ENCODE peak calls at places on chromosomes 7 and 10, in five cellular contexts. One of them, this sample, is unnamed.

GRCh38 chr7:134752006-134752760 is 27.3 kb upstream of the CALD1 start:
- DNase-seq in A549: no peak
- DNase-seq in K562: no peak
- DNase-seq in HepG2: no peak
- DNase-seq in GM12878: no peak
- DNase-seq in this sample: no peak

GRCh38 chr10:102642553-102643345 is 1.5 kb upstream of the TRIM8 start:
- DNase-seq in K562: no peak
- DNase-seq in GM12878: no peak
- DNase-seq in A549: peak; percentile 47
- DNase-seq in HepG2: peak; percentile 50
- DNase-seq in this sample: peak; percentile 52

GRCh38 chr10:59550061-59550460 is 159.6 kb downstream of the SLC16A9 start:
- DNase-seq in A549: no peak
- DNase-seq in HepG2: no peak
- DNase-seq in GM12878: no peak
- DNase-seq in K562: no peak
- DNase-seq in this sample: no peak

GRCh38 chr7:71574153-71574894 is 442.4 kb downstream of the GALNT17 start:
- DNase-seq in GM12878: no peak
- DNase-seq in A549: no peak
- DNase-seq in HepG2: no peak
- DNase-seq in K562: no peak
- DNase-seq in this sample: peak; percentile 45

GRCh38 chr10:8054498-8055407 is at the start of gene GATA3:
- DNase-seq in HepG2: no peak
- DNase-seq in A549: peak; percentile 86
- DNase-seq in GM12878: no peak
- DNase-seq in K562: peak; percentile 22
- DNase-seq in this sample: peak; percentile 71

GRCh38 chr7:76121044-76121443 is 73.1 kb downstream of the MDH2 start:
- DNase-seq in A549: no peak
- DNase-seq in HepG2: peak; percentile 54
- DNase-seq in K562: no peak
- DNase-seq in GM12878: no peak
- DNase-seq in this sample: no peak

GRCh38 chr10:92688927-92689662 is 660 bp upstream of the HHEX start:
- DNase-seq in GM12878: no peak
- DNase-seq in HepG2: peak; percentile 55
- DNase-seq in A549: peak; percentile 61
- DNase-seq in K562: peak; percentile 55
- DNase-seq in this sample: peak; percentile 55

GRCh38 chr7:116271161-116271979 is 61.0 kb downstream of the TES start:
- DNase-seq in HepG2: no peak
- DNase-seq in K562: no peak
- DNase-seq in GM12878: no peak
- DNase-seq in A549: peak; percentile 36
- DNase-seq in this sample: no peak

GRCh38 chr7:121097577-121097976 is 109.1 kb downstream of the CPED1 start:
- DNase-seq in A549: no peak
- DNase-seq in HepG2: no peak
- DNase-seq in GM12878: no peak
- DNase-seq in K562: no peak
- DNase-seq in this sample: no peak

GRCh38 chr10:131907679-131908078 is 6.9 kb downstream of the PPP2R2D start:
- DNase-seq in K562: no peak
- DNase-seq in HepG2: no peak
- DNase-seq in A549: no peak
- DNase-seq in GM12878: no peak
- DNase-seq in this sample: no peak

GRCh38 chr7:44391746-44392617 is 66.6 kb upstream of the CAMK2B start:
- DNase-seq in HepG2: no peak
- DNase-seq in K562: no peak
- DNase-seq in A549: no peak
- DNase-seq in GM12878: no peak
- DNase-seq in this sample: no peak
- TF ChIP-seq ESRRA in HepG2: no peak
- TF ChIP-seq ESRRA in K562: no peak
- TF ChIP-seq ESRRA in A549: no peak
- TF ChIP-seq ESRRA in GM12878: no peak
- TF ChIP-seq ESRRA in this sample: no peak

GRCh38 chr10:14481014-14481413 is 150.3 kb upstream of the FRMD4A start:
- DNase-seq in GM12878: no peak
- DNase-seq in HepG2: no peak
- DNase-seq in A549: no peak
- DNase-seq in K562: no peak
- DNase-seq in this sample: no peak
- TF ChIP-seq ESRRA in GM12878: no peak
- TF ChIP-seq ESRRA in HepG2: no peak
- TF ChIP-seq ESRRA in A549: no peak
- TF ChIP-seq ESRRA in K562: no peak
- TF ChIP-seq ESRRA in this sample: no peak

GRCh38 chr10:79436850-79437103 is 8.6 kb downstream of the ZCCHC24 start:
- DNase-seq in GM12878: no peak
- DNase-seq in HepG2: no peak
- DNase-seq in K562: no peak
- DNase-seq in A549: no peak
- DNase-seq in this sample: no peak

GRCh38 chr10:79434223-79434687 is 11.2 kb downstream of the ZCCHC24 start:
- DNase-seq in HepG2: no peak
- DNase-seq in K562: peak; percentile 50
- DNase-seq in GM12878: no peak
- DNase-seq in A549: no peak
- DNase-seq in this sample: no peak

GRCh38 chr10:79434816-79435215 is 10.6 kb downstream of the ZCCHC24 start:
- DNase-seq in K562: peak; percentile 56
- DNase-seq in GM12878: no peak
- DNase-seq in HepG2: no peak
- DNase-seq in A549: no peak
- DNase-seq in this sample: no peak

GRCh38 chr10:79436066-79436849 is 9.2 kb downstream of the ZCCHC24 start:
- DNase-seq in HepG2: no peak
- DNase-seq in GM12878: no peak
- DNase-seq in A549: no peak
- DNase-seq in K562: no peak
- DNase-seq in this sample: no peak

GRCh38 chr10:79435271-79436065 is 10.0 kb downstream of the ZCCHC24 start:
- DNase-seq in HepG2: no peak
- DNase-seq in GM12878: no peak
- DNase-seq in A549: no peak
- DNase-seq in K562: no peak
- DNase-seq in this sample: no peak
- TF ChIP-seq ESRRA in HepG2: no peak
- TF ChIP-seq ESRRA in GM12878: no peak
- TF ChIP-seq ESRRA in A549: no peak
- TF ChIP-seq ESRRA in K562: no peak
- TF ChIP-seq ESRRA in this sample: no peak

GRCh38 chr10:35765039-35765662 is 123.1 kb upstream of the FZD8 start:
- DNase-seq in HepG2: no peak
- DNase-seq in A549: no peak
- DNase-seq in GM12878: no peak
- DNase-seq in K562: no peak
- DNase-seq in this sample: peak; percentile 39
- TF ChIP-seq ESRRA in HepG2: no peak
- TF ChIP-seq ESRRA in A549: no peak
- TF ChIP-seq ESRRA in GM12878: no peak
- TF ChIP-seq ESRRA in K562: no peak
- TF ChIP-seq ESRRA in this sample: no peak

DNA sequence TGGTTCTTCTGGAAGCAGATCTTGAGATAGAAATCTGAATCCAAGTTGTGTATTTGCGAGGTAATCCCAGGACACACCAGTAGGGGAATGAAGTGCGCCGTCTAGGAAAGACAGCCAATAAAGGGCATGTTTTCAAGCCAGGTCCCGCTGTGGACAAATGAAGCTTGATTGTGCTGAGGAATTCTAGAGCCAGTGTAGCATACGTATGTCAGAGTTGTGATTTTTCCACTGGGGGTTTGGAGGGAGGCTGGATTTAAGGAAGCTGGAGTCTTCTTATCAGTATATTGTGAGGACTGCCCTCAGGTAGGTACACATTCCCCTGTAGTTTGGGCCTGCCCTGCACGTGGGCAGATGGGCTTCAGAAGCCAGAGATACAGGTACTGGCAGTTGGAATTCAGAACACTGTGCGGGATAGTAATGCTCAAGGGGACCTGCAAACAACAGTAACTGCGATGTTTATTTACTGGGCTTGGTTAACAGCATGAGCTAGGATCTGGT is 50.9 kb downstream of the GALNT11 start:
- DNase-seq in GM12878: no peak
- DNase-seq in HepG2: peak; percentile 18
- DNase-seq in A549: peak; percentile 50
- DNase-seq in K562: peak; percentile 68
- DNase-seq in this sample: peak; percentile 65
- TF ChIP-seq ESRRA in GM12878: no peak
- TF ChIP-seq ESRRA in HepG2: no peak
- TF ChIP-seq ESRRA in A549: no peak
- TF ChIP-seq ESRRA in K562: no peak
- TF ChIP-seq ESRRA in this sample: no peak